ENCODE peak calls at places on chromosomes 5 and 9, in four cellular contexts. One of them, this sample, is unnamed.

GRCh38 chr5:135509995-135510394 is 25.8 kb downstream of the NEUROG1 start:
- DNase-seq in stimulated activated CD8-positive, alpha-beta memory T cell treated with anti-CD3 and anti-CD28 coated beads, Interleukin-15, amount 100 ng/mL, for 48 hours: no peak
- DNase-seq in activated CD4-positive, alpha-beta T cell treated with anti-CD3 and anti-CD28 coated beads for 24 hours: no peak
- DNase-seq in NCI-H460: no peak
- DNase-seq in this sample: no peak

GRCh38 chr9:134224130-134224826 is 59.9 kb upstream of the RNU6ATAC start:
- DNase-seq in stimulated activated CD8-positive, alpha-beta memory T cell treated with anti-CD3 and anti-CD28 coated beads, Interleukin-15, amount 100 ng/mL, for 48 hours: no peak
- DNase-seq in activated CD4-positive, alpha-beta T cell treated with anti-CD3 and anti-CD28 coated beads for 24 hours: no peak
- DNase-seq in NCI-H460: no peak
- DNase-seq in this sample: no peak

GRCh38 chr5:171317225-171317624 is 8.2 kb downstream of the TLX3 start:
- DNase-seq in stimulated activated CD8-positive, alpha-beta memory T cell treated with anti-CD3 and anti-CD28 coated beads, Interleukin-15, amount 100 ng/mL, for 48 hours: no peak
- DNase-seq in activated CD4-positive, alpha-beta T cell treated with anti-CD3 and anti-CD28 coated beads for 24 hours: no peak
- DNase-seq in NCI-H460: no peak
- DNase-seq in this sample: no peak

GRCh38 chr5:119651496-119651895 is 22.1 kb downstream of the FAM170A start:
- DNase-seq in stimulated activated CD8-positive, alpha-beta memory T cell treated with anti-CD3 and anti-CD28 coated beads, Interleukin-15, amount 100 ng/mL, for 48 hours: no peak
- DNase-seq in activated CD4-positive, alpha-beta T cell treated with anti-CD3 and anti-CD28 coated beads for 24 hours: no peak
- DNase-seq in NCI-H460: no peak
- DNase-seq in this sample: no peak

GRCh38 chr9:36136277-36136893 is at the start of gene GLIPR2:
- DNase-seq in stimulated activated CD8-positive, alpha-beta memory T cell treated with anti-CD3 and anti-CD28 coated beads, Interleukin-15, amount 100 ng/mL, for 48 hours: peak
- DNase-seq in activated CD4-positive, alpha-beta T cell treated with anti-CD3 and anti-CD28 coated beads for 24 hours: peak
- DNase-seq in NCI-H460: peak
- DNase-seq in this sample: peak

GRCh38 chr5:59542841-59543825 is 350.4 kb downstream of the PDE4D start:
- DNase-seq in stimulated activated CD8-positive, alpha-beta memory T cell treated with anti-CD3 and anti-CD28 coated beads, Interleukin-15, amount 100 ng/mL, for 48 hours: no peak
- DNase-seq in activated CD4-positive, alpha-beta T cell treated with anti-CD3 and anti-CD28 coated beads for 24 hours: no peak
- DNase-seq in NCI-H460: no peak
- DNase-seq in this sample: no peak

GRCh38 chr5:78274540-78275197 is 19.8 kb downstream of the AP3B1 start:
- DNase-seq in stimulated activated CD8-positive, alpha-beta memory T cell treated with anti-CD3 and anti-CD28 coated beads, Interleukin-15, amount 100 ng/mL, for 48 hours: no peak
- DNase-seq in activated CD4-positive, alpha-beta T cell treated with anti-CD3 and anti-CD28 coated beads for 24 hours: no peak
- DNase-seq in NCI-H460: no peak
- DNase-seq in this sample: no peak

GRCh38 chr9:72352911-72353388 is 12.1 kb downstream of the ZFAND5 start:
- DNase-seq in stimulated activated CD8-positive, alpha-beta memory T cell treated with anti-CD3 and anti-CD28 coated beads, Interleukin-15, amount 100 ng/mL, for 48 hours: no peak
- DNase-seq in activated CD4-positive, alpha-beta T cell treated with anti-CD3 and anti-CD28 coated beads for 24 hours: no peak
- DNase-seq in NCI-H460: no peak
- DNase-seq in this sample: no peak

GRCh38 chr9:350354-350753 is 135.7 kb downstream of the DOCK8 start:
- DNase-seq in stimulated activated CD8-positive, alpha-beta memory T cell treated with anti-CD3 and anti-CD28 coated beads, Interleukin-15, amount 100 ng/mL, for 48 hours: no peak
- DNase-seq in activated CD4-positive, alpha-beta T cell treated with anti-CD3 and anti-CD28 coated beads for 24 hours: no peak
- DNase-seq in NCI-H460: no peak
- DNase-seq in this sample: no peak

GRCh38 chr9:21549251-21549765 is 67.2 kb upstream of the IFNE start:
- DNase-seq in stimulated activated CD8-positive, alpha-beta memory T cell treated with anti-CD3 and anti-CD28 coated beads, Interleukin-15, amount 100 ng/mL, for 48 hours: no peak
- DNase-seq in activated CD4-positive, alpha-beta T cell treated with anti-CD3 and anti-CD28 coated beads for 24 hours: no peak
- DNase-seq in NCI-H460: peak
- DNase-seq in this sample: no peak

GRCh38 chr9:95953986-95954385 is 78.5 kb downstream of the ERCC6L2 start:
- DNase-seq in stimulated activated CD8-positive, alpha-beta memory T cell treated with anti-CD3 and anti-CD28 coated beads, Interleukin-15, amount 100 ng/mL, for 48 hours: no peak
- DNase-seq in activated CD4-positive, alpha-beta T cell treated with anti-CD3 and anti-CD28 coated beads for 24 hours: no peak
- DNase-seq in NCI-H460: no peak
- DNase-seq in this sample: no peak

GRCh38 chr5:109852371-109853160 is 162.8 kb downstream of the MAN2A1 start:
- DNase-seq in stimulated activated CD8-positive, alpha-beta memory T cell treated with anti-CD3 and anti-CD28 coated beads, Interleukin-15, amount 100 ng/mL, for 48 hours: no peak
- DNase-seq in activated CD4-positive, alpha-beta T cell treated with anti-CD3 and anti-CD28 coated beads for 24 hours: no peak
- DNase-seq in NCI-H460: no peak
- DNase-seq in this sample: no peak

GRCh38 chr5:67702008-67702407 is 505.4 kb upstream of the CD180 start:
- DNase-seq in stimulated activated CD8-positive, alpha-beta memory T cell treated with anti-CD3 and anti-CD28 coated beads, Interleukin-15, amount 100 ng/mL, for 48 hours: no peak
- DNase-seq in activated CD4-positive, alpha-beta T cell treated with anti-CD3 and anti-CD28 coated beads for 24 hours: no peak
- DNase-seq in NCI-H460: no peak
- DNase-seq in this sample: no peak

GRCh38 chr9:112680731-112681402 is 37.0 kb downstream of the INIP start:
- DNase-seq in stimulated activated CD8-positive, alpha-beta memory T cell treated with anti-CD3 and anti-CD28 coated beads, Interleukin-15, amount 100 ng/mL, for 48 hours: no peak
- DNase-seq in activated CD4-positive, alpha-beta T cell treated with anti-CD3 and anti-CD28 coated beads for 24 hours: no peak
- DNase-seq in NCI-H460: no peak
- DNase-seq in this sample: no peak

GRCh38 chr5:9187614-9188013 is 358.3 kb downstream of the SEMA5A start:
- DNase-seq in stimulated activated CD8-positive, alpha-beta memory T cell treated with anti-CD3 and anti-CD28 coated beads, Interleukin-15, amount 100 ng/mL, for 48 hours: no peak
- DNase-seq in activated CD4-positive, alpha-beta T cell treated with anti-CD3 and anti-CD28 coated beads for 24 hours: no peak
- DNase-seq in NCI-H460: no peak
- DNase-seq in this sample: no peak

GRCh38 chr9:1005043-1005667 is 28.7 kb downstream of the DMRT3 start:
- DNase-seq in stimulated activated CD8-positive, alpha-beta memory T cell treated with anti-CD3 and anti-CD28 coated beads, Interleukin-15, amount 100 ng/mL, for 48 hours: no peak
- DNase-seq in activated CD4-positive, alpha-beta T cell treated with anti-CD3 and anti-CD28 coated beads for 24 hours: no peak
- DNase-seq in NCI-H460: peak
- DNase-seq in this sample: no peak

GRCh38 chr5:82295144-82295543 is 17.0 kb upstream of the RPS23 start:
- DNase-seq in stimulated activated CD8-positive, alpha-beta memory T cell treated with anti-CD3 and anti-CD28 coated beads, Interleukin-15, amount 100 ng/mL, for 48 hours: no peak
- DNase-seq in activated CD4-positive, alpha-beta T cell treated with anti-CD3 and anti-CD28 coated beads for 24 hours: no peak
- DNase-seq in NCI-H460: no peak
- DNase-seq in this sample: no peak

GRCh38 chr9:26955222-26955903 is 849 bp upstream of the IFT74 start:
- DNase-seq in stimulated activated CD8-positive, alpha-beta memory T cell treated with anti-CD3 and anti-CD28 coated beads, Interleukin-15, amount 100 ng/mL, for 48 hours: no peak
- DNase-seq in activated CD4-positive, alpha-beta T cell treated with anti-CD3 and anti-CD28 coated beads for 24 hours: no peak
- DNase-seq in NCI-H460: no peak
- DNase-seq in this sample: no peak

GRCh38 chr5:177992466-177992865 is 3.6 kb downstream of the PROP1 start:
- DNase-seq in stimulated activated CD8-positive, alpha-beta memory T cell treated with anti-CD3 and anti-CD28 coated beads, Interleukin-15, amount 100 ng/mL, for 48 hours: no peak
- DNase-seq in activated CD4-positive, alpha-beta T cell treated with anti-CD3 and anti-CD28 coated beads for 24 hours: no peak
- DNase-seq in NCI-H460: no peak
- DNase-seq in this sample: no peak

GRCh38 chr5:60223342-60223741 is 329.8 kb upstream of the PDE4D start:
- DNase-seq in stimulated activated CD8-positive, alpha-beta memory T cell treated with anti-CD3 and anti-CD28 coated beads, Interleukin-15, amount 100 ng/mL, for 48 hours: no peak
- DNase-seq in activated CD4-positive, alpha-beta T cell treated with anti-CD3 and anti-CD28 coated beads for 24 hours: no peak
- DNase-seq in NCI-H460: no peak
- DNase-seq in this sample: no peak

GRCh38 chr5:78554595-78554994 is 94.0 kb downstream of the LHFPL2 start:
- DNase-seq in stimulated activated CD8-positive, alpha-beta memory T cell treated with anti-CD3 and anti-CD28 coated beads, Interleukin-15, amount 100 ng/mL, for 48 hours: no peak
- DNase-seq in activated CD4-positive, alpha-beta T cell treated with anti-CD3 and anti-CD28 coated beads for 24 hours: no peak
- DNase-seq in NCI-H460: no peak
- DNase-seq in this sample: no peak

GRCh38 chr5:74641778-74642542 is 1.4 kb upstream of the ENC1 start:
- DNase-seq in stimulated activated CD8-positive, alpha-beta memory T cell treated with anti-CD3 and anti-CD28 coated beads, Interleukin-15, amount 100 ng/mL, for 48 hours: no peak
- DNase-seq in activated CD4-positive, alpha-beta T cell treated with anti-CD3 and anti-CD28 coated beads for 24 hours: no peak
- DNase-seq in NCI-H460: peak
- DNase-seq in this sample: no peak

GRCh38 chr9:79980440-79980839 is 408.7 kb downstream of the TLE4 start:
- DNase-seq in stimulated activated CD8-positive, alpha-beta memory T cell treated with anti-CD3 and anti-CD28 coated beads, Interleukin-15, amount 100 ng/mL, for 48 hours: no peak
- DNase-seq in activated CD4-positive, alpha-beta T cell treated with anti-CD3 and anti-CD28 coated beads for 24 hours: no peak
- DNase-seq in NCI-H460: no peak
- DNase-seq in this sample: no peak

GRCh38 chr5:1125030-1125357 is 13.1 kb upstream of the SLC12A7 start:
- DNase-seq in stimulated activated CD8-positive, alpha-beta memory T cell treated with anti-CD3 and anti-CD28 coated beads, Interleukin-15, amount 100 ng/mL, for 48 hours: no peak
- DNase-seq in activated CD4-positive, alpha-beta T cell treated with anti-CD3 and anti-CD28 coated beads for 24 hours: no peak
- DNase-seq in NCI-H460: no peak
- DNase-seq in this sample: no peak

GRCh38 chr9:89657765-89658164 is 53.0 kb downstream of the GADD45G start:
- DNase-seq in stimulated activated CD8-positive, alpha-beta memory T cell treated with anti-CD3 and anti-CD28 coated beads, Interleukin-15, amount 100 ng/mL, for 48 hours: peak
- DNase-seq in activated CD4-positive, alpha-beta T cell treated with anti-CD3 and anti-CD28 coated beads for 24 hours: no peak
- DNase-seq in NCI-H460: no peak
- DNase-seq in this sample: no peak

GRCh38 chr9:134066546-134066922 is 1.3 kb downstream of the BRD3 start:
- DNase-seq in stimulated activated CD8-positive, alpha-beta memory T cell treated with anti-CD3 and anti-CD28 coated beads, Interleukin-15, amount 100 ng/mL, for 48 hours: no peak
- DNase-seq in activated CD4-positive, alpha-beta T cell treated with anti-CD3 and anti-CD28 coated beads for 24 hours: no peak
- DNase-seq in NCI-H460: no peak
- DNase-seq in this sample: peak

GRCh38 chr9:113579270-113580040 is 115.9 kb downstream of the RGS3 start:
- DNase-seq in stimulated activated CD8-positive, alpha-beta memory T cell treated with anti-CD3 and anti-CD28 coated beads, Interleukin-15, amount 100 ng/mL, for 48 hours: no peak
- DNase-seq in activated CD4-positive, alpha-beta T cell treated with anti-CD3 and anti-CD28 coated beads for 24 hours: no peak
- DNase-seq in NCI-H460: no peak
- DNase-seq in this sample: no peak

GRCh38 chr5:162473051-162473714 is 405.6 kb downstream of the GABRG2 start:
- DNase-seq in stimulated activated CD8-positive, alpha-beta memory T cell treated with anti-CD3 and anti-CD28 coated beads, Interleukin-15, amount 100 ng/mL, for 48 hours: no peak
- DNase-seq in activated CD4-positive, alpha-beta T cell treated with anti-CD3 and anti-CD28 coated beads for 24 hours: no peak
- DNase-seq in NCI-H460: no peak
- DNase-seq in this sample: no peak

GRCh38 chr5:73359395-73359794 is 89.2 kb downstream of the FOXD1 start:
- DNase-seq in stimulated activated CD8-positive, alpha-beta memory T cell treated with anti-CD3 and anti-CD28 coated beads, Interleukin-15, amount 100 ng/mL, for 48 hours: no peak
- DNase-seq in activated CD4-positive, alpha-beta T cell treated with anti-CD3 and anti-CD28 coated beads for 24 hours: no peak
- DNase-seq in NCI-H460: no peak
- DNase-seq in this sample: no peak

GRCh38 chr9:14092344-14092743 is 221.6 kb downstream of the NFIB start:
- DNase-seq in stimulated activated CD8-positive, alpha-beta memory T cell treated with anti-CD3 and anti-CD28 coated beads, Interleukin-15, amount 100 ng/mL, for 48 hours: no peak
- DNase-seq in activated CD4-positive, alpha-beta T cell treated with anti-CD3 and anti-CD28 coated beads for 24 hours: no peak
- DNase-seq in NCI-H460: no peak
- DNase-seq in this sample: no peak

GRCh38 chr9:122387526-122387925 is 16.7 kb downstream of the PTGS1 start:
- DNase-seq in stimulated activated CD8-positive, alpha-beta memory T cell treated with anti-CD3 and anti-CD28 coated beads, Interleukin-15, amount 100 ng/mL, for 48 hours: no peak
- DNase-seq in activated CD4-positive, alpha-beta T cell treated with anti-CD3 and anti-CD28 coated beads for 24 hours: no peak
- DNase-seq in NCI-H460: no peak
- DNase-seq in this sample: no peak

GRCh38 chr9:88781500-88782391 is 209.5 kb upstream of the S1PR3 start:
- DNase-seq in stimulated activated CD8-positive, alpha-beta memory T cell treated with anti-CD3 and anti-CD28 coated beads, Interleukin-15, amount 100 ng/mL, for 48 hours: no peak
- DNase-seq in activated CD4-positive, alpha-beta T cell treated with anti-CD3 and anti-CD28 coated beads for 24 hours: no peak
- DNase-seq in NCI-H460: no peak
- DNase-seq in this sample: no peak

GRCh38 chr5:158139161-158139560 is 280.2 kb upstream of the CLINT1 start:
- DNase-seq in stimulated activated CD8-positive, alpha-beta memory T cell treated with anti-CD3 and anti-CD28 coated beads, Interleukin-15, amount 100 ng/mL, for 48 hours: no peak
- DNase-seq in activated CD4-positive, alpha-beta T cell treated with anti-CD3 and anti-CD28 coated beads for 24 hours: no peak
- DNase-seq in NCI-H460: no peak
- DNase-seq in this sample: no peak

GRCh38 chr5:148827723-148828122 is 1.3 kb downstream of the ADRB2 start:
- DNase-seq in stimulated activated CD8-positive, alpha-beta memory T cell treated with anti-CD3 and anti-CD28 coated beads, Interleukin-15, amount 100 ng/mL, for 48 hours: no peak
- DNase-seq in activated CD4-positive, alpha-beta T cell treated with anti-CD3 and anti-CD28 coated beads for 24 hours: no peak
- DNase-seq in NCI-H460: no peak
- DNase-seq in this sample: no peak

GRCh38 chr5:149143470-149143869 is 2.2 kb downstream of the ABLIM3 start:
- DNase-seq in stimulated activated CD8-positive, alpha-beta memory T cell treated with anti-CD3 and anti-CD28 coated beads, Interleukin-15, amount 100 ng/mL, for 48 hours: no peak
- DNase-seq in activated CD4-positive, alpha-beta T cell treated with anti-CD3 and anti-CD28 coated beads for 24 hours: no peak
- DNase-seq in NCI-H460: no peak
- DNase-seq in this sample: no peak

GRCh38 chr9:94269264-94269663 is 10.2 kb downstream of the ZNF169 start:
- DNase-seq in stimulated activated CD8-positive, alpha-beta memory T cell treated with anti-CD3 and anti-CD28 coated beads, Interleukin-15, amount 100 ng/mL, for 48 hours: no peak
- DNase-seq in activated CD4-positive, alpha-beta T cell treated with anti-CD3 and anti-CD28 coated beads for 24 hours: no peak
- DNase-seq in NCI-H460: no peak
- DNase-seq in this sample: no peak

GRCh38 chr5:14588145-14588544 is 6.6 kb downstream of the OTULINL start:
- DNase-seq in stimulated activated CD8-positive, alpha-beta memory T cell treated with anti-CD3 and anti-CD28 coated beads, Interleukin-15, amount 100 ng/mL, for 48 hours: no peak
- DNase-seq in activated CD4-positive, alpha-beta T cell treated with anti-CD3 and anti-CD28 coated beads for 24 hours: no peak
- DNase-seq in NCI-H460: no peak
- DNase-seq in this sample: no peak

GRCh38 chr5:425714-426113 is 17.3 kb upstream of the EXOC3 start:
- DNase-seq in stimulated activated CD8-positive, alpha-beta memory T cell treated with anti-CD3 and anti-CD28 coated beads, Interleukin-15, amount 100 ng/mL, for 48 hours: no peak
- DNase-seq in activated CD4-positive, alpha-beta T cell treated with anti-CD3 and anti-CD28 coated beads for 24 hours: no peak
- DNase-seq in NCI-H460: peak
- DNase-seq in this sample: no peak

GRCh38 chr5:74993743-74994142 is 58.6 kb downstream of the GCNT4 start:
- DNase-seq in stimulated activated CD8-positive, alpha-beta memory T cell treated with anti-CD3 and anti-CD28 coated beads, Interleukin-15, amount 100 ng/mL, for 48 hours: no peak
- DNase-seq in activated CD4-positive, alpha-beta T cell treated with anti-CD3 and anti-CD28 coated beads for 24 hours: no peak
- DNase-seq in NCI-H460: no peak
- DNase-seq in this sample: no peak

This sample was measured in D721Med.